ENCODE peak calls at places on chromosomes 1 and 21, in six cellular contexts. I is M059J, S is GM12865, E is sciatic nerve, K is astrocyte of the hippocampus, M is amygdala. C is an unnamed sample.

GRCh38 chr1:10941891-10942541 is 70.4 kb upstream of the TARDBP start:
- DNase-seq in S (peak; percentile 46), E (peak; percentile 77), M (no peak), I (peak; percentile 29), K (peak; percentile 74), C (peak; percentile 50)

GRCh38 chr21:46113497-46114176 is 15.7 kb downstream of the COL6A2 start:
- DNase-seq in S (no peak), I (no peak), E (no peak), M (no peak), K (no peak), C (no peak)

GRCh38 chr1:19410393-19410792 is 74.9 kb downstream of the CAPZB start:
- DNase-seq in S (no peak), I (no peak), M (no peak), K (no peak), E (no peak), C (no peak)

GRCh38 chr1:80495806-80496205 is 1304.9 kb upstream of the ADGRL2 start:
- DNase-seq in I (no peak), E (no peak), K (no peak), M (no peak), S (no peak), C (no peak)

GRCh38 chr21:44295646-44296045 is 4.2 kb upstream of the PFKL start:
- DNase-seq in K (no peak), S (no peak), E (no peak), M (no peak), I (no peak), C (no peak)

GRCh38 chr1:244896550-244896949 is 32.2 kb upstream of the HNRNPU start:
- DNase-seq in I (peak; percentile 89), K (peak; percentile 59), M (no peak), S (no peak), E (no peak), C (no peak)

GRCh38 chr1:246161626-246162025 is 345.5 kb downstream of the SMYD3 start:
- DNase-seq in E (no peak), S (no peak), I (peak; percentile 60), M (no peak), K (peak; percentile 52), C (no peak)

GRCh38 chr1:6488602-6489382 is 2.7 kb downstream of the PLEKHG5 start:
- DNase-seq in E (no peak), K (no peak), S (no peak), I (no peak), M (no peak), C (no peak)

GRCh38 chr1:186446138-186446537 is 14.8 kb downstream of the PDC start:
- DNase-seq in E (no peak), S (no peak), M (no peak), I (no peak), K (no peak), C (no peak)

GRCh38 chr1:64630611-64631010 is 114.3 kb upstream of the RAVER2 start:
- DNase-seq in S (no peak), K (no peak), I (no peak), E (no peak), M (no peak), C (no peak)

GRCh38 chr21:27813750-27814149 is 846.9 kb upstream of the ADAMTS5 start:
- DNase-seq in E (peak; percentile 85), S (no peak), I (no peak), M (peak; percentile 58), K (no peak), C (no peak)

GRCh38 chr1:55040083-55040952 is 970 bp downstream of the PCSK9 start:
- DNase-seq in K (peak; percentile 25), E (no peak), I (no peak), M (no peak), S (no peak), C (no peak)

GRCh38 chr1:103056423-103056822 is 51.9 kb downstream of the COL11A1 start:
- DNase-seq in S (no peak), K (peak; percentile 6), I (no peak), M (no peak), E (no peak), C (no peak)

GRCh38 chr1:150484431-150484830 is 2.8 kb upstream of the TARS2 start:
- DNase-seq in K (peak; percentile 12), M (no peak), E (no peak), I (peak; percentile 43), S (no peak), C (no peak)

GRCh38 chr1:29197590-29197924 is 15.9 kb upstream of the SRSF4 start:
- DNase-seq in S (peak; percentile 58), M (no peak), E (no peak), I (peak; percentile 59), K (peak; percentile 60), C (peak; percentile 61)

GRCh38 chr1:179141592-179142244 is 59.8 kb downstream of the TOR3A start:
- DNase-seq in K (peak; percentile 65), S (no peak), M (no peak), I (peak; percentile 76), E (no peak), C (no peak)

GRCh38 chr1:150272379-150272840 is at the start of gene C1orf54:
- DNase-seq in K (peak; percentile 72), S (peak; percentile 67), I (no peak), M (peak; percentile 10), E (peak; percentile 77), C (no peak)

GRCh38 chr1:24390924-24391782 is 22.4 kb downstream of the STPG1 start:
- DNase-seq in I (peak; percentile 80), E (peak; percentile 81), S (peak; percentile 91), M (peak; percentile 46), K (peak; percentile 89), C (peak; percentile 56)

GRCh38 chr1:182330303-182330702 is 61.3 kb downstream of the GLUL start:
- DNase-seq in I (peak; percentile 19), S (no peak), K (peak; percentile 23), E (no peak), M (no peak), C (no peak)

GRCh38 chr21:38175321-38175720 is 81.5 kb upstream of the KCNJ15 start:
- DNase-seq in S (no peak), I (no peak), E (no peak), M (no peak), K (peak; percentile 14), C (no peak)

GRCh38 chr1:176847052-176847451 is 317.5 kb downstream of the ASTN1 start:
- DNase-seq in S (no peak), M (no peak), K (no peak), E (no peak), I (no peak), C (no peak)

GRCh38 chr1:83882906-83883305 is 116.0 kb downstream of the TTLL7 start:
- DNase-seq in I (peak; percentile 83), S (peak; percentile 42), K (peak; percentile 44), E (no peak), M (no peak), C (no peak)

GRCh38 chr1:86913399-86913895 is 479 bp downstream of the SELENOF start:
- DNase-seq in M (no peak), K (peak; percentile 51), S (peak; percentile 79), E (no peak), I (peak; percentile 69), C (no peak)

GRCh38 chr21:46051821-46052675 is 45.9 kb upstream of the COL6A2 start:
- DNase-seq in I (no peak), E (peak; percentile 51), K (no peak), S (no peak), M (no peak), C (no peak)

GRCh38 chr1:244807138-244807537 is 28.3 kb upstream of the COX20 start:
- DNase-seq in M (no peak), K (no peak), E (no peak), S (no peak), I (no peak), C (no peak)

GRCh38 chr1:26784023-26784871 is 3.5 kb upstream of the PIGV start:
- DNase-seq in M (peak; percentile 60), E (peak; percentile 79), K (peak; percentile 69), I (peak; percentile 87), S (peak; percentile 43), C (no peak)